ENCODE peak calls at places on chromosomes 6 and 20, in six cellular contexts. Q is ovary, M is cardiac muscle cell, T is brain microvascular endothelial cell, N is heart left ventricle, R is esophagus squamous epithelium. J is an unnamed sample.

GRCh38 chr20:52761867-52762266 is 210.3 kb upstream of the TSHZ2 start:
- DNase-seq in T (no peak), M (no peak), Q (no peak), R (no peak), N (no peak), J (no peak)

GRCh38 chr20:63321148-63321831 is 28.3 kb downstream of the COL20A1 start:
- DNase-seq in Q (peak; percentile 73), T (no peak), N (peak; percentile 52), M (peak; percentile 67), R (no peak), J (no peak)

GRCh38 chr6:36622901-36623546 is 28.9 kb downstream of the SRSF3 start:
- DNase-seq in N (no peak), T (no peak), R (no peak), Q (no peak), M (no peak), J (no peak)

GRCh38 chr6:41462980-41463930 is 82.9 kb upstream of the FOXP4 start:
- DNase-seq in R (no peak), T (peak; percentile 72), M (peak; percentile 82), Q (peak; percentile 73), N (peak; percentile 69), J (peak; percentile 78)

GRCh38 chr6:12277401-12277800 is 12.8 kb upstream of the EDN1 start:
- DNase-seq in Q (no peak), T (no peak), N (no peak), R (no peak), M (no peak), J (no peak)

GRCh38 chr6:157200117-157200516 is 123.2 kb downstream of the TMEM242 start:
- DNase-seq in T (no peak), N (no peak), M (no peak), R (no peak), Q (no peak), J (no peak)

GRCh38 chr6:154514481-154514880 is 4.0 kb upstream of the CNKSR3 start:
- DNase-seq in N (no peak), R (no peak), T (no peak), M (no peak), Q (no peak), J (no peak)

GRCh38 chr6:117306227-117306784 is 40.9 kb downstream of the VGLL2 start:
- DNase-seq in R (no peak), M (no peak), N (no peak), Q (no peak), T (no peak), J (no peak)

GRCh38 chr6:138087549-138087948 is 19.7 kb downstream of the PERP start:
- DNase-seq in M (no peak), Q (no peak), T (peak; percentile 22), N (no peak), R (no peak), J (no peak)

GRCh38 chr6:110852769-110853168 is 21.8 kb upstream of the AMD1 start:
- DNase-seq in T (no peak), Q (no peak), N (no peak), R (no peak), M (no peak), J (no peak)

GRCh38 chr20:45036044-45036755 is 64.7 kb downstream of the KCNS1 start:
- DNase-seq in R (no peak), M (peak; percentile 58), T (peak; percentile 56), N (no peak), Q (no peak), J (peak; percentile 76)

GRCh38 chr20:47645632-47646031 is 139.6 kb downstream of the SULF2 start:
- DNase-seq in N (no peak), R (no peak), T (no peak), M (no peak), Q (no peak), J (no peak)

GRCh38 chr6:44399991-44400390 is 12.5 kb downstream of the CDC5L start:
- DNase-seq in R (no peak), N (no peak), T (no peak), M (peak; percentile 53), Q (no peak), J (no peak)

GRCh38 chr6:32405656-32406055 is 1.3 kb downstream of the BTNL2 start:
- DNase-seq in N (no peak), R (no peak), T (no peak), M (no peak), Q (no peak), J (no peak)

GRCh38 chr6:41497994-41498393 is 48.2 kb upstream of the FOXP4 start:
- DNase-seq in M (peak; percentile 41), N (no peak), Q (no peak), R (no peak), T (peak; percentile 8), J (no peak)

GRCh38 chr6:137264308-137265075 is 45.3 kb upstream of the IFNGR1 start:
- DNase-seq in T (no peak), N (no peak), Q (no peak), M (no peak), R (no peak), J (no peak)

GRCh38 chr6:53290547-53291510 is 57.9 kb downstream of the ELOVL5 start:
- DNase-seq in T (no peak), N (no peak), R (no peak), Q (no peak), M (no peak), J (no peak)

GRCh38 chr6:149752600-149752999 is 3.1 kb downstream of the PCMT1 start:
- DNase-seq in M (peak; percentile 33), Q (no peak), R (no peak), T (no peak), N (no peak), J (no peak)

GRCh38 chr6:33904050-33904827 is 100.4 kb upstream of the MLN start:
- DNase-seq in M (no peak), T (no peak), R (no peak), N (no peak), Q (no peak), J (no peak)

GRCh38 chr6:13278991-13279390 is 49.3 kb downstream of the TBC1D7 start:
- DNase-seq in N (no peak), T (no peak), M (no peak), Q (no peak), R (no peak), J (no peak)
- H3K27me3 ChIP-seq in N (no peaks in the 10 kb centered on the region), T (no peaks in the 10 kb centered on the region), M (no peaks in the 10 kb centered on the region), Q (no peaks in the 10 kb centered on the region), R (no peaks in the 10 kb centered on the region), J (no peaks in the 10 kb centered on the region)

GRCh38 chr6:28638915-28639314 is 113.2 kb downstream of the GPX5 start:
- DNase-seq in N (no peak), M (no peak), Q (no peak), R (no peak), T (no peak), J (no peak)

GRCh38 chr6:28634758-28635546 is 109.3 kb downstream of the GPX5 start:
- DNase-seq in N (no peak), Q (no peak), T (no peak), R (no peak), M (peak; percentile 46), J (no peak)

GRCh38 chr6:28634406-28634757 is 108.7 kb downstream of the GPX5 start:
- DNase-seq in T (no peak), R (no peak), N (no peak), M (no peak), Q (no peak), J (no peak)

GRCh38 chr6:28633445-28634215 is 107.9 kb downstream of the GPX5 start:
- DNase-seq in N (no peak), M (no peak), T (no peak), Q (no peak), R (no peak), J (no peak)

GRCh38 chr6:28635547-28636158 is 110.0 kb downstream of the GPX5 start:
- DNase-seq in R (no peak), Q (no peak), M (no peak), T (no peak), N (no peak), J (no peak)
- H3K27me3 ChIP-seq in R (peaks cover 90% of the 10 kb centered on the region), Q (no peaks in the 10 kb centered on the region), M (peaks cover 6% of the 10 kb centered on the region), T (peaks cover 2% of the 10 kb centered on the region), N (peaks cover 60% of the 10 kb centered on the region), J (peaks cover 32% of the 10 kb centered on the region)

GRCh38 chr6:90144396-90144795 is 152.2 kb downstream of the BACH2 start:
- DNase-seq in N (no peak), T (no peak), M (no peak), R (no peak), Q (no peak), J (no peak)
- H3K27me3 ChIP-seq in N (no peaks in the 10 kb centered on the region), T (no peaks in the 10 kb centered on the region), M (no peaks in the 10 kb centered on the region), R (no peaks in the 10 kb centered on the region), Q (no peaks in the 10 kb centered on the region), J (no peaks in the 10 kb centered on the region)

GRCh38 chr6:28209753-28210535 is 15.1 kb upstream of the ZSCAN9 start:
- DNase-seq in Q (no peak), N (no peak), M (no peak), T (no peak), R (no peak), J (no peak)

GRCh38 chr6:28206527-28207243 is 18.4 kb upstream of the ZSCAN9 start:
- DNase-seq in N (no peak), Q (no peak), T (no peak), M (no peak), R (no peak), J (no peak)

GRCh38 chr6:28207244-28208179 is 17.6 kb upstream of the ZSCAN9 start:
- DNase-seq in M (peak; percentile 26), T (peak; percentile 32), N (no peak), R (no peak), Q (no peak), J (peak; percentile 44)

GRCh38 chr6:28205879-28206278 is 19.2 kb upstream of the ZSCAN9 start:
- DNase-seq in N (no peak), M (no peak), Q (no peak), T (no peak), R (no peak), J (no peak)

GRCh38 chr6:28208180-28208659 is 16.9 kb upstream of the ZSCAN9 start:
- DNase-seq in N (no peak), M (no peak), Q (no peak), T (no peak), R (no peak), J (peak; percentile 17)
- H3K27me3 ChIP-seq in N (peaks cover 95% of the 10 kb centered on the region), M (peaks cover 100% of the 10 kb centered on the region), Q (peaks cover 5% of the 10 kb centered on the region), T (peaks cover 5% of the 10 kb centered on the region), R (peaks cover 100% of the 10 kb centered on the region), J (peaks cover 52% of the 10 kb centered on the region)

DNA sequence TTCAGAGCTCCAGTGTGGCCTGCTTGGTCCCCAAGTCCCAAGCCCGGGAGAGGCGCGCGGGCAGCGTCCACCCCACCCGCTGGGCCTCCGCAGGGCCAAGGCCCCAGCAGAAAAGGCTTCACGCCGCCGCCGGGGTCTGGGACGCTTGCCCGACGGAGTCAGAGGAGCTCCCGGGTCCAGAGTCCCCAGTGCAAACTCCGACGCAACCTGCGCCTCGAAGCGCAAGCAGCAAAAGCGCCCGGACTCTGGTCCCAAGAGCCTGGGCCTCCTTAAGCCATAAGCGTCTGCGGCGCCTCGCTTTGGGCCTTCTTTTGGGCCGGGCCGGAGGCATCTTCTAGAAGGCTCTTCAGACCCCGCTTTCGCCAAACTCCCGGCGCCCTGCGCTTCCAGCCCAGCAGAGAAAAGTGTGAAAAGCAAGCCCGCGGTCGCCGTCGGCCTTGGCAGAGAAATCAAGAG is 1.4 kb downstream of the TBX18 start:
- DNase-seq in M (no peak), Q (peak; percentile 27), T (no peak), R (no peak), N (peak; percentile 34), J (peak; percentile 55)
- H3K27me3 ChIP-seq in M (peaks cover 100% of the 10 kb centered on the region), Q (no peaks in the 10 kb centered on the region), T (no peaks in the 10 kb centered on the region), R (peaks cover 94% of the 10 kb centered on the region), N (peaks cover 63% of the 10 kb centered on the region), J (no peaks in the 10 kb centered on the region)

DNA sequence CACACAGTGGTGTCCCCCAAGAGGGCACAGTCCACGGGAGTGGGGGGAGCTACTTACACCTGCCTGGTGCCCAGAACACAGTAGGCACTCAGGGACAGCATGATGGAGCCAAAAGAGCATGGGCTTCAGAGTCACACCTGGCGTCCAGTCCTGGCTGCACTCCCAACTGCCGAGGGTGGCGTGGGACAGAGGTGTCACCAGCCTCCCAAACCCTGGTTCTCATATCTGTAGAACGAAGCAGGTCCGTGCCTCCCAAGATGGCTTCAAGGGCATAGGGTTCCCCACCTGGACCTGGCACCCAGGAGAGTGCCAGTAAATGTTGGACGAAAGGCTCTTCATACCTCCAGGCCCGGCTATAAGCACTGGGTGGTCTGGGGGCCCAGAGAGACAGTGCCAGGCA is 8.9 kb downstream of the HRH3 start:
- DNase-seq in R (no peak), T (no peak), M (no peak), N (no peak), Q (no peak), J (no peak)
- H3K27me3 ChIP-seq in R (peaks cover 71% of the 10 kb centered on the region), T (peaks cover 22% of the 10 kb centered on the region), M (peaks cover 26% of the 10 kb centered on the region), N (peaks cover 51% of the 10 kb centered on the region), Q (no peaks in the 10 kb centered on the region), J (peaks cover 53% of the 10 kb centered on the region)

J was measured in SJSA1.